ENCODE peak calls at places on chromosomes 11 and 22, in four cellular contexts. H, B, N and E are unnamed samples.

GRCh38 chr11:17020831-17021230 is 6.6 kb upstream of the PLEKHA7 start:
- DNase-seq in H (no peak), N (no peak), B (no peak), E (no peak)

GRCh38 chr22:48899523-48900326 is 927.9 kb downstream of the BRD1 start:
- DNase-seq in B (no peak), H (no peak), N (no peak), E (peak)

GRCh38 chr22:38338772-38339379 is 21.6 kb upstream of the CSNK1E start:
- DNase-seq in H (no peak), N (no peak), B (peak), E (no peak)

GRCh38 chr11:76609736-76610370 is 60.7 kb downstream of the LRRC32 start:
- DNase-seq in N (no peak), H (no peak), B (no peak), E (no peak)

GRCh38 chr22:32926600-32926999 is 125.1 kb downstream of the TIMP3 start:
- DNase-seq in H (peak), N (no peak), B (no peak), E (peak)

GRCh38 chr11:12167098-12167999 is 57.0 kb downstream of the MICAL2 start:
- DNase-seq in B (no peak), H (no peak), N (no peak), E (peak)

GRCh38 chr11:35334385-35335090 is 84.8 kb downstream of the SLC1A2 start:
- DNase-seq in N (no peak), B (no peak), H (peak), E (no peak)

GRCh38 chr11:15923169-15923568 is 433.2 kb downstream of the SOX6 start:
- DNase-seq in H (no peak), B (no peak), N (no peak), E (no peak)

GRCh38 chr11:7080900-7081299 is 7.9 kb upstream of the RBMXL2 start:
- DNase-seq in N (no peak), B (no peak), H (no peak), E (no peak)

GRCh38 chr11:4464216-4465159 is 15.4 kb downstream of the OR52K2 start:
- DNase-seq in H (no peak), B (no peak), N (no peak), E (peak)

GRCh38 chr11:86676010-86676409 is 3.6 kb upstream of the ME3 start:
- DNase-seq in N (no peak), B (no peak), H (no peak), E (no peak)

GRCh38 chr11:10325398-10326079 is 20.7 kb downstream of the ADM start:
- DNase-seq in N (no peak), H (no peak), B (no peak), E (no peak)

GRCh38 chr11:1295086-1295485 is 14.3 kb downstream of the TOLLIP start:
- DNase-seq in N (no peak), B (no peak), H (no peak), E (no peak)

GRCh38 chr22:40729284-40729683 is 50.0 kb downstream of the MCHR1 start:
- DNase-seq in H (no peak), B (no peak), N (no peak), E (no peak)

GRCh38 chr22:47564651-47565050 is 802.2 kb downstream of the TBC1D22A start:
- DNase-seq in H (no peak), N (no peak), B (no peak), E (no peak)

GRCh38 chr11:68950268-68950667 is 30.5 kb downstream of the MRGPRD start:
- DNase-seq in N (no peak), H (peak), B (no peak), E (no peak)

GRCh38 chr11:20000393-20001134 is 159.7 kb downstream of the DBX1 start:
- DNase-seq in H (no peak), N (no peak), B (peak), E (peak)